ENCODE peak calls at places on chromosome 4, in four cellular contexts. Q is NCI-H748 treated with DMSO at 0.1 percent for 48 hours, R is PC-9, L is non-pigmented ciliary epithelial cell. M is an unnamed sample.

GRCh38 chr4:139950568-139950967 is 203.4 kb downstream of the MAML3 start:
- DNase-seq in Q (no peak), R (no peak), L (peak), M (peak)

GRCh38 chr4:147901388-147901787 is 169.5 kb downstream of the ARHGAP10 start:
- DNase-seq in Q (no peak), R (no peak), L (no peak), M (no peak)

GRCh38 chr4:56272946-56273728 is 114.2 kb downstream of the AASDH start:
- DNase-seq in Q (no peak), R (no peak), L (no peak), M (no peak)

GRCh38 chr4:96983830-96984229 is 1143.9 kb downstream of the PDHA2 start:
- DNase-seq in Q (no peak), R (no peak), L (no peak), M (no peak)

GRCh38 chr4:116358633-116359222 is 726.6 kb downstream of the TRAM1L1 start:
- DNase-seq in Q (peak), R (peak), L (peak), M (peak)

GRCh38 chr4:86627736-86628135 is 33.6 kb downstream of the PTPN13 start:
- DNase-seq in Q (no peak), R (no peak), L (no peak), M (no peak)

GRCh38 chr4:57575465-57575864 is 465.3 kb upstream of the IGFBP7 start:
- DNase-seq in Q (no peak), R (no peak), L (no peak), M (no peak)

GRCh38 chr4:158056689-158057245 is 116.1 kb downstream of the GASK1B start:
- DNase-seq in Q (no peak), R (no peak), L (no peak), M (no peak)

GRCh38 chr4:44927361-44928061 is 201.2 kb upstream of the GNPDA2 start:
- DNase-seq in Q (no peak), R (no peak), L (peak), M (no peak)

GRCh38 chr4:153541426-153542096 is 75.4 kb downstream of the TMEM131L start:
- DNase-seq in Q (no peak), R (no peak), L (peak), M (peak)

GRCh38 chr4:2795558-2796260 is 2.8 kb downstream of the SH3BP2 start:
- DNase-seq in Q (no peak), R (no peak), L (no peak), M (no peak)

GRCh38 chr4:81353861-81354260 is 117.8 kb downstream of the RASGEF1B start:
- DNase-seq in Q (no peak), R (no peak), L (no peak), M (no peak)

GRCh38 chr4:24557036-24558022 is 27.0 kb downstream of the DHX15 start:
- DNase-seq in Q (no peak), R (no peak), L (no peak), M (no peak)

GRCh38 chr4:78057135-78057599 is at the start of gene FRAS1:
- DNase-seq in Q (peak), R (peak), L (no peak), M (peak)

GRCh38 chr4:76585270-76585669 is 150.2 kb downstream of the SHROOM3 start:
- DNase-seq in Q (no peak), R (no peak), L (no peak), M (no peak)

GRCh38 chr4:105551968-105552746 is at the start of gene ARHGEF38:
- DNase-seq in Q (peak), R (peak), L (no peak), M (peak)

GRCh38 chr4:10106421-10107039 is 10.1 kb downstream of the WDR1 start:
- DNase-seq in Q (no peak), R (peak), L (peak), M (peak)

GRCh38 chr4:76879731-76880364 is 18.1 kb downstream of the SOWAHB start:
- DNase-seq in Q (no peak), R (no peak), L (no peak), M (no peak)

GRCh38 chr4:5928241-5928640 is 35.4 kb upstream of the CRMP1 start:
- DNase-seq in Q (peak), R (no peak), L (no peak), M (no peak)

GRCh38 chr4:158964114-158964727 is 138.7 kb upstream of the RAPGEF2 start:
- DNase-seq in Q (no peak), R (no peak), L (no peak), M (no peak)

GRCh38 chr4:159117968-159118367 is 15.1 kb downstream of the RAPGEF2 start:
- DNase-seq in Q (no peak), R (no peak), L (no peak), M (no peak)

GRCh38 chr4:13642576-13642975 is 15.1 kb upstream of the BOD1L1 start:
- DNase-seq in Q (no peak), R (no peak), L (no peak), M (no peak)

GRCh38 chr4:121096629-121097028 is 24.3 kb upstream of the NDNF start:
- DNase-seq in Q (no peak), R (no peak), L (no peak), M (no peak)

GRCh38 chr4:38949416-38950051 is 81.9 kb downstream of the FAM114A1 start:
- DNase-seq in Q (no peak), R (peak), L (no peak), M (peak)

GRCh38 chr4:67465032-67465762 is 80.1 kb downstream of the CENPC start:
- DNase-seq in Q (no peak), R (no peak), L (no peak), M (no peak)

GRCh38 chr4:110904435-110905050 is 281.7 kb upstream of the PITX2 start:
- DNase-seq in Q (peak), R (no peak), L (no peak), M (peak)

GRCh38 chr4:1082215-1083182 is 30.9 kb downstream of the RNF212 start:
- DNase-seq in Q (no peak), R (peak), L (peak), M (peak)

GRCh38 chr4:5142726-5143125 is 91.4 kb downstream of the STK32B start:
- DNase-seq in Q (no peak), R (no peak), L (no peak), M (peak)

GRCh38 chr4:79935264-79935663 is 137.8 kb downstream of the ANTXR2 start:
- DNase-seq in Q (no peak), R (no peak), L (no peak), M (no peak)

GRCh38 chr4:174173360-174173759 is 110.1 kb downstream of the FBXO8 start:
- DNase-seq in Q (no peak), R (no peak), L (no peak), M (no peak)

GRCh38 chr4:46830971-46831454 is 78.0 kb downstream of the COX7B2 start:
- DNase-seq in Q (no peak), R (no peak), L (no peak), M (no peak)

GRCh38 chr4:41944089-41944488 is 8.9 kb downstream of the TMEM33 start:
- DNase-seq in Q (no peak), R (no peak), L (no peak), M (no peak)

GRCh38 chr4:151955721-151956340 is 195.0 kb upstream of the GATB start:
- DNase-seq in Q (no peak), R (no peak), L (no peak), M (peak)

GRCh38 chr4:156638332-156638731 is 333.3 kb downstream of the PDGFC start:
- DNase-seq in Q (no peak), R (no peak), L (no peak), M (no peak)

M was measured in Daoy.